ENCODE peak calls at places on chromosome 5, in nine cellular contexts. C is iris pigment epithelial cell; I is iPS-NIHi11; H is occipital lobe; O is SIG-M5; P is LNCaP clone FGC; G is tibial artery; U is GM12865; Y is activated T-helper 2 cell treated with anti-CD3 and anti-CD28 coated beads, Interferon-gamma antibody, Interleukin-2, Interleukin-4, amounts not matched to agents 10 μg/mL and 5 μg/mL and 100 μg/mL, durations not matched to agents 14 hours and 24 hours and 36 hours. J is an unnamed sample.
A peak's percentile ranks its signal among the peaks of the same experiment; 100 is the strongest.

GRCh38 chr5:82142928-82143577 is 135.1 kb downstream of the RPS23 start:
- DNase-seq in O (no peak), G (no peak), H (no peak), C (no peak), Y (no peak), I (no peak), P (no peak), U (no peak), J (no peak)

GRCh38 chr5:78765756-78766411 is 117.3 kb upstream of the LHFPL2 start:
- DNase-seq in O (no peak), U (no peak), G (no peak), I (no peak), H (no peak), C (no peak), Y (no peak), P (no peak), J (no peak)

GRCh38 chr5:157463621-157464407 is 3.8 kb downstream of the NIPAL4 start:
- DNase-seq in I (no peak), U (peak; percentile 13), H (no peak), P (no peak), C (peak; percentile 74), Y (no peak), G (no peak), O (no peak), J (no peak)

GRCh38 chr5:5291357-5291756 is 131.1 kb upstream of the ICE1 start:
- DNase-seq in I (no peak), H (no peak), U (no peak), P (no peak), G (no peak), C (peak; percentile 16), Y (no peak), O (no peak), J (no peak)

GRCh38 chr5:108259306-108259705 is 122.6 kb downstream of the FBXL17 start:
- DNase-seq in O (no peak), P (no peak), H (no peak), G (no peak), C (peak; percentile 70), Y (no peak), I (no peak), U (peak; percentile 40), J (no peak)

GRCh38 chr5:130126748-130127147 is 222.5 kb downstream of the CHSY3 start:
- DNase-seq in P (no peak), Y (no peak), I (no peak), G (no peak), H (no peak), C (peak; percentile 7), U (no peak), O (no peak), J (no peak)

GRCh38 chr5:113321266-113321665 is 113.5 kb downstream of the TSSK1B start:
- DNase-seq in G (no peak), Y (no peak), C (no peak), U (no peak), O (no peak), P (no peak), I (no peak), H (no peak), J (peak; percentile 10)

GRCh38 chr5:142684508-142685031 is 1.3 kb downstream of the FGF1 start:
- DNase-seq in C (no peak), O (no peak), G (no peak), H (peak; percentile 87), Y (no peak), P (no peak), I (peak; percentile 42), U (no peak), J (no peak)

GRCh38 chr5:131679911-131680310 is 44.9 kb upstream of the RAPGEF6 start:
- DNase-seq in G (no peak), H (no peak), C (peak; percentile 85), U (no peak), Y (no peak), I (no peak), P (no peak), O (no peak), J (no peak)

GRCh38 chr5:89451263-89451662 is 568.3 kb upstream of the MEF2C start:
- DNase-seq in P (no peak), U (no peak), G (no peak), O (no peak), Y (no peak), I (no peak), H (no peak), C (no peak), J (no peak)